ENCODE peak calls at places on chromosomes 16 and 17, in eight cellular contexts. C is HL-60, G is lower lobe of right lung, Q is upper lobe of right lung, L is uterus, O is left lung, B is A673, X is heart left ventricle. F is an unnamed sample.

GRCh38 chr17:41959336-41960095 is 7.1 kb upstream of the CNP start:
- DNase-seq in C (no peak), G (no peak), Q (no peak), L (no peak), O (no peak), B (peak), X (peak), F (peak)

GRCh38 chr17:82065638-82066303 is at the start of gene DUS1L:
- DNase-seq in C (no peak), G (peak), Q (peak), L (peak), O (peak), B (peak), X (peak), F (no peak)

GRCh38 chr17:58320570-58321323 is 7.8 kb downstream of the TSPOAP1 start:
- DNase-seq in C (no peak), G (peak), Q (peak), L (no peak), O (no peak), B (no peak), X (no peak), F (no peak)

GRCh38 chr17:27461192-27461859 is 5.1 kb downstream of the KSR1 start:
- DNase-seq in C (no peak), G (no peak), Q (no peak), L (no peak), O (no peak), B (no peak), X (no peak), F (no peak)

GRCh38 chr17:152860-153420 is 15.6 kb downstream of the SCGB1C2 start:
- DNase-seq in C (no peak), G (peak), Q (peak), L (no peak), O (peak), B (no peak), X (peak), F (peak)

GRCh38 chr17:78665952-78666920 is 89.0 kb upstream of the DNAH17 start:
- DNase-seq in C (peak), G (peak), Q (peak), L (peak), O (peak), B (no peak), X (peak), F (no peak)

GRCh38 chr17:63095879-63096278 is 129.8 kb downstream of the TANC2 start:
- DNase-seq in C (no peak), G (no peak), Q (no peak), L (no peak), O (no peak), B (no peak), X (no peak), F (no peak)

GRCh38 chr16:28181557-28181914 is 30.2 kb downstream of the XPO6 start:
- DNase-seq in C (no peak), G (no peak), Q (no peak), L (peak), O (no peak), B (peak), X (peak), F (no peak)

GRCh38 chr16:73124665-73125064 is 76.7 kb upstream of the ZFHX3 start:
- DNase-seq in C (peak), G (no peak), Q (no peak), L (no peak), O (no peak), B (no peak), X (no peak), F (no peak)

GRCh38 chr17:36152639-36153120 is 23.8 kb downstream of the TBC1D3B start:
- DNase-seq in C (peak), G (no peak), Q (no peak), L (no peak), O (no peak), B (no peak), X (no peak), F (no peak)

GRCh38 chr17:3961564-3962047 is 2.6 kb downstream of the ATP2A3 start:
- DNase-seq in C (no peak), G (no peak), Q (no peak), L (no peak), O (peak), B (no peak), X (no peak), F (no peak)
- H3K27ac ChIP-seq in C (peak), G (peak), Q (no peak), L (no peak), O (no peak), B (no peak), X (no peak), F (no peak)

GRCh38 chr16:24535827-24536226 is 3.5 kb upstream of the RBBP6 start:
- DNase-seq in C (no peak), G (no peak), Q (no peak), L (no peak), O (no peak), B (no peak), X (no peak), F (no peak)
- TF ChIP-seq CTCF in C (no peak), G (no peak), Q (no peak), L (no peak), O (no peak), B (peak), X (no peak), F (no peak)

DNA sequence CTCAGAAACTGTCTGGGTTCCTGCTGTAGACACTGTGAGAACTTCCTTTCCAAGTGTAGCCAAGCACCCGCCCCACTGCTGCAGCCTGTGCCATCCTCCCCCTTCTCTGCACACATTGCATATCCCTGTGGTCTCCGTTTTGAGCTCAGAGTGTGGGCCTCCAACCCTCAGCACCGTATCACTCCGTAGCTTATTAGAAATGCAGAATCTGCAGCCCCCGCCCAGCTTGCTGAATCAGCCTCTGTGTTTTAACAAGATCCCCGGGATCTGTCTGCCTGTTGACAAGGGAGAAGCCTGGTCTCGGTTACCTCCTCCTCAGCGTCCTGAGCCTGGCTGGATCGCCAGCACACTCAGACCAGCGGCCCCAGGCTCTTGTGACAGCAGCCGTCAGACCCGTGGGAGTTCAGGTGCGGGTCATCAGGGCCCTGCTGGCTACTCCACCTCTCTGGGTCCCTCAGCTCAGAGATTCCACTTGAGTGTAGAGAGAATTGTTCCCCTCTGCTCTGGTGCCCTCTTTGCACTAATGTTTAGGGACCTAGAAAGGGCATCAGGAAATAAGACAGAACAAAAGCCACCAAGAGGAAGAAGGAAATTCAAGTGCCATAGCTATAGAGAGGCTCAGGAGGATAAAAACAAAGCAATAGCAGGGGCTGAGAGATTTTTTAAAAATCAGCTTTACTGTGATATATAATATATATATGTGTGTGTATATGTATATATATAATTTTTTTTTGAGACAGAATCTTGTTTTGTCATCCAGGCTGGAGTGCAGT is 92.3 kb downstream of the PITPNC1 start:
- DNase-seq in C (no peak), G (peak), Q (no peak), L (no peak), O (no peak), B (peak), X (no peak), F (no peak)
- H3K4me3 ChIP-seq in C (no peak), G (no peak), Q (no peak), L (no peak), O (no peak), B (no peak), X (no peak), F (no peak)

DNA sequence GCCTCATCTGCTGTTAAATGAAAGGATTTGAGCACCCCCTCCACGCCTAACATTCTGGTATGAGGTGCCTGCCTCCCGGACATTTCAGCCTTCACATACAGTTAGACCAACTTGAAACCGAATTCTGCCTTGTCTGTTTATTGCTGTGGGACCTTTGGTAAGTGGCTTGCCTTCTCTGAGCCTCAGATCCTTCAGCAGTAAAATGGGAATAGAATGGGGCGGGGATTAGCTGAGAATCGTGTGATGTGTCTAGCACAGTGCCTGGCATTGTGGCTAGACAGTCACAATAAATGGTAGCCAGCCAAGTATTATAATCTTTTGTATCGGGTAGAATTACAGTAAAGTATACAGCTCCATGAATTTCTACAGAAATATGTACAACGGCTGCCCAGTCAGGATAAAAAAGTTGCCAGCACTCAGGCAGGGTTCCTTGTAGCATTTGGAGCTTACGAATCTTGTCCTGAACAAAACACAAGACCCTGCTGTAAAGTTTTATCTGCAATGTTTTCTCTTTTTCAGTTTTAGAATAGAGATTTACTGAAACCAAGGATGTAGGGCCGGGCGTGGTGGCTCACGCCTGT is 781 bp downstream of the TMC7 start:
- DNase-seq in C (no peak), G (no peak), Q (no peak), L (no peak), O (no peak), B (no peak), X (no peak), F (no peak)
- H3K27ac ChIP-seq in C (no peak), G (peak), Q (peak), L (peak), O (peak), B (no peak), X (no peak), F (no peak)

GRCh38 chr17:8726951-8727555 is 17.6 kb downstream of the CCDC42 start:
- DNase-seq in C (no peak), G (no peak), Q (no peak), L (no peak), O (no peak), B (no peak), X (no peak), F (no peak)
- TF ChIP-seq CTCF in C (no peak), G (no peak), Q (no peak), L (no peak), O (no peak), B (no peak), X (no peak), F (no peak)

GRCh38 chr16:84608281-84608680 is 9.6 kb downstream of the COTL1 start:
- DNase-seq in C (peak), G (no peak), Q (no peak), L (no peak), O (no peak), B (no peak), X (no peak), F (no peak)
- H3K4me3 ChIP-seq in C (no peak), G (no peak), Q (no peak), L (no peak), O (no peak), B (no peak), X (no peak), F (no peak)

GRCh38 chr16:81602377-81602776 is 157.8 kb downstream of the CMIP start:
- DNase-seq in C (no peak), G (no peak), Q (no peak), L (no peak), O (no peak), B (no peak), X (no peak), F (no peak)

GRCh38 chr16:81601601-81602251 is 157.1 kb downstream of the CMIP start:
- DNase-seq in C (no peak), G (no peak), Q (no peak), L (no peak), O (no peak), B (no peak), X (no peak), F (no peak)

GRCh38 chr16:81602792-81603191 is 158.2 kb downstream of the CMIP start:
- DNase-seq in C (no peak), G (no peak), Q (no peak), L (no peak), O (no peak), B (no peak), X (no peak), F (no peak)

GRCh38 chr16:81600275-81600674 is 155.7 kb downstream of the CMIP start:
- DNase-seq in C (no peak), G (no peak), Q (no peak), L (no peak), O (no peak), B (peak), X (no peak), F (no peak)

GRCh38 chr16:81601008-81601428 is 156.4 kb downstream of the CMIP start:
- DNase-seq in C (no peak), G (no peak), Q (no peak), L (no peak), O (no peak), B (no peak), X (no peak), F (no peak)
- H3K27ac ChIP-seq in C (no peak), G (peak), Q (no peak), L (peak), O (no peak), B (no peak), X (peak), F (no peak)

GRCh38 chr16:84061236-84061830 is 18.7 kb upstream of the SLC38A8 start:
- DNase-seq in C (no peak), G (no peak), Q (peak), L (no peak), O (no peak), B (no peak), X (no peak), F (no peak)
- TF ChIP-seq CTCF in C (no peak), G (no peak), Q (no peak), L (no peak), O (no peak), B (no peak), X (no peak), F (no peak)

GRCh38 chr16:593406-593805 is 3.5 kb downstream of the RAB40C start:
- DNase-seq in C (no peak), G (peak), Q (no peak), L (no peak), O (no peak), B (no peak), X (no peak), F (no peak)
- H3K4me3 ChIP-seq in C (no peak), G (no peak), Q (no peak), L (no peak), O (no peak), B (no peak), X (no peak), F (no peak)

GRCh38 chr16:3822366-3823045 is 58.0 kb downstream of the CREBBP start:
- DNase-seq in C (no peak), G (no peak), Q (no peak), L (peak), O (no peak), B (no peak), X (no peak), F (no peak)

GRCh38 chr16:3823427-3823826 is 57.1 kb downstream of the CREBBP start:
- DNase-seq in C (no peak), G (no peak), Q (no peak), L (no peak), O (no peak), B (no peak), X (no peak), F (no peak)

GRCh38 chr16:3825940-3826339 is 54.6 kb downstream of the CREBBP start:
- DNase-seq in C (no peak), G (no peak), Q (no peak), L (no peak), O (no peak), B (no peak), X (no peak), F (no peak)

GRCh38 chr16:3824121-3824795 is 56.3 kb downstream of the CREBBP start:
- DNase-seq in C (no peak), G (no peak), Q (no peak), L (no peak), O (no peak), B (no peak), X (no peak), F (no peak)

DNA sequence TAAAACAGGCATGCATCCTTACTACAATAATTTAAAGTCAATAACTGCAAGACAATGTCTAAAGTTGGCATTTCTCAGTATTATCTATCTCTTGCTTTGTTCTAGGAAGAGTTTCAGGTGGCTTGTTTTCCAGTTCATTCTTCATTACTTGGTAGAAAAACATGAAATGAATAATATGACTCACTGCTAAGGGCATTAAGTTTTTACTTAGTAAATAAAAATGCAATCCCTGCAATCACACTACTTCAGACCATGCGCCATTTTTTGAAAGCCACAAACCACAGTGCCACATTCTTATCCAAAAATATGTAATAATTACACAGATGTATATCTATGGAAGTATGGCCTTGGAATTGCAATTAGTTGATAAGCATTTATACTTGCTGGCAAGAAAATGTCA is 55.4 kb downstream of the CREBBP start:
- DNase-seq in C (no peak), G (no peak), Q (no peak), L (no peak), O (no peak), B (no peak), X (no peak), F (no peak)
- H3K27ac ChIP-seq in C (no peak), G (no peak), Q (no peak), L (peak), O (peak), B (no peak), X (no peak), F (no peak)

F was measured in WERI-Rb-1.